ENCODE peak calls at places on chromosome 3, in six cellular contexts. P, D, M, J, W and O are unnamed samples.
A peak's percentile ranks its signal among the peaks of the same experiment; 100 is the strongest.

GRCh38 chr3:67176396-67176795 is 178.3 kb downstream of the KBTBD8 start:
- DNase-seq in M (no peak), W (no peak), P (no peak), J (no peak), D (no peak), O (no peak)

GRCh38 chr3:109687626-109688025 is 350.3 kb upstream of the DPPA4 start:
- DNase-seq in D (no peak), W (no peak), M (no peak), P (no peak), J (no peak), O (no peak)

GRCh38 chr3:32686713-32687112 is 1.7 kb downstream of the CNOT10 start:
- DNase-seq in P (no peak), J (no peak), M (no peak), D (no peak), W (no peak), O (no peak)

GRCh38 chr3:184635126-184635525 is 73.5 kb downstream of the EPHB3 start:
- DNase-seq in W (no peak), P (no peak), D (no peak), J (no peak), M (no peak), O (no peak)

GRCh38 chr3:189572249-189572648 is 58.9 kb upstream of the TP63 start:
- DNase-seq in P (no peak), M (no peak), D (no peak), J (no peak), W (no peak), O (no peak)

GRCh38 chr3:193848547-193848946 is 255.5 kb downstream of the OPA1 start:
- DNase-seq in J (no peak), P (no peak), M (no peak), D (no peak), W (no peak), O (no peak)

GRCh38 chr3:133895208-133896001 is at the start of gene RAB6B:
- DNase-seq in W (no peak), P (peak; percentile 2), M (no peak), D (peak; percentile 52), J (peak; percentile 33), O (peak; percentile 94)

GRCh38 chr3:45154641-45155147 is 8.5 kb upstream of the CDCP1 start:
- DNase-seq in D (peak; percentile 83), P (no peak), W (no peak), M (no peak), J (no peak), O (no peak)

GRCh38 chr3:161409069-161409468 is 37.8 kb upstream of the SPTSSB start:
- DNase-seq in J (no peak), W (no peak), P (no peak), D (peak; percentile 68), M (peak; percentile 3), O (peak; percentile 50)

GRCh38 chr3:143601738-143602480 is 246.4 kb downstream of the SLC9A9 start:
- DNase-seq in M (no peak), D (peak; percentile 22), W (no peak), J (no peak), P (no peak), O (no peak)

GRCh38 chr3:29826712-29827111 is 545.8 kb downstream of the RBMS3 start:
- DNase-seq in W (no peak), J (no peak), P (no peak), D (no peak), M (no peak), O (no peak)

GRCh38 chr3:15300318-15301078 is 31.9 kb downstream of the SH3BP5 start:
- DNase-seq in P (no peak), D (peak; percentile 98), M (no peak), W (no peak), J (no peak), O (no peak)

GRCh38 chr3:151347432-151347831 is 18.1 kb upstream of the P2RY13 start:
- DNase-seq in W (no peak), M (no peak), J (no peak), D (no peak), P (no peak), O (no peak)

GRCh38 chr3:16480861-16481569 is 32.5 kb downstream of the RFTN1 start:
- DNase-seq in W (no peak), P (no peak), D (no peak), M (no peak), J (no peak), O (no peak)

GRCh38 chr3:177286034-177286433 is 88.8 kb upstream of the TBL1XR1 start:
- DNase-seq in J (no peak), M (no peak), P (no peak), D (no peak), W (no peak), O (no peak)

GRCh38 chr3:111519193-111519592 is 22.8 kb upstream of the CD96 start:
- DNase-seq in D (no peak), J (no peak), P (no peak), W (no peak), M (no peak), O (peak; percentile 67)

GRCh38 chr3:165837058-165837525 is at the start of gene BCHE:
- DNase-seq in M (no peak), W (no peak), P (no peak), J (no peak), D (no peak), O (no peak)

GRCh38 chr3:49140080-49140479 is 7.2 kb upstream of the LAMB2 start:
- DNase-seq in W (no peak), P (no peak), D (no peak), M (no peak), J (no peak), O (no peak)

GRCh38 chr3:42256135-42256819 is 9.7 kb downstream of the CCK start:
- DNase-seq in P (no peak), M (no peak), D (peak; percentile 89), W (no peak), J (no peak), O (no peak)

GRCh38 chr3:65508743-65509422 is 529.8 kb downstream of the MAGI1 start:
- DNase-seq in W (no peak), P (no peak), D (no peak), M (no peak), J (no peak), O (no peak)

GRCh38 chr3:82376883-82377282 is 615.4 kb upstream of the GBE1 start:
- DNase-seq in J (no peak), P (no peak), D (no peak), M (no peak), W (no peak), O (no peak)

GRCh38 chr3:126541628-126542339 is 16.9 kb downstream of the C3orf22 start:
- DNase-seq in D (no peak), P (no peak), W (no peak), J (peak; percentile 7), M (no peak), O (peak; percentile 24)

GRCh38 chr3:176948123-176948522 is 249.2 kb downstream of the TBL1XR1 start:
- DNase-seq in J (no peak), P (peak; percentile 12), M (no peak), W (no peak), D (no peak), O (no peak)